ENCODE peak calls at places on chromosomes 11 and 22, in four cellular contexts. M is AG04450, A is fibroblast of lung, G is heart right ventricle. U is an unnamed sample.

GRCh38 chr11:68965901-68966868 is 14.6 kb downstream of the MRGPRD start:
- DNase-seq in M (no peak), A (no peak), G (no peak), U (no peak)

GRCh38 chr11:30917859-30918478 is 331.8 kb upstream of the MPPED2 start:
- DNase-seq in M (peak; percentile 4), A (peak; percentile 33), G (peak; percentile 15), U (peak; percentile 45)

GRCh38 chr11:44773351-44773965 is 46.7 kb downstream of the TSPAN18 start:
- DNase-seq in M (no peak), A (peak; percentile 41), G (no peak), U (no peak)

GRCh38 chr11:64250875-64251721 is at the start of gene PLCB3:
- DNase-seq in M (no peak), A (peak; percentile 12), G (peak; percentile 40), U (no peak)

GRCh38 chr11:93686812-93687211 is 25.3 kb downstream of the CEP295 start:
- DNase-seq in M (no peak), A (peak; percentile 63), G (no peak), U (peak; percentile 8)

GRCh38 chr22:42330953-42331525 is 60.6 kb upstream of the TCF20 start:
- DNase-seq in M (no peak), A (no peak), G (no peak), U (no peak)

GRCh38 chr11:17098632-17099031 is 21.2 kb upstream of the RPS13 start:
- DNase-seq in M (no peak), A (no peak), G (no peak), U (no peak)

GRCh38 chr22:22935546-22936157 is 48.0 kb downstream of the IGLL5 start:
- DNase-seq in M (no peak), A (no peak), G (no peak), U (no peak)

GRCh38 chr11:120410622-120411380 is 74.6 kb downstream of the ARHGEF12 start:
- DNase-seq in M (no peak), A (no peak), G (no peak), U (no peak)

GRCh38 chr11:31340903-31341572 is 28.5 kb downstream of the DCDC1 start:
- DNase-seq in M (no peak), A (peak; percentile 27), G (no peak), U (peak; percentile 2)

GRCh38 chr11:104547996-104548661 is 350.1 kb downstream of the CASP12 start:
- DNase-seq in M (no peak), A (peak; percentile 17), G (no peak), U (no peak)

GRCh38 chr11:134356656-134357544 is 25.1 kb downstream of the GLB1L2 start:
- DNase-seq in M (no peak), A (no peak), G (no peak), U (no peak)

GRCh38 chr11:118099838-118100570 is 13.2 kb upstream of the SMIM35 start:
- DNase-seq in M (no peak), A (no peak), G (peak; percentile 38), U (no peak)

GRCh38 chr11:19963697-19964340 is 196.5 kb downstream of the DBX1 start:
- DNase-seq in M (no peak), A (no peak), G (no peak), U (no peak)

GRCh38 chr22:42688241-42688913 is 32.3 kb downstream of the A4GALT start:
- DNase-seq in M (peak; percentile 78), A (peak; percentile 95), G (peak; percentile 93), U (peak; percentile 85)

GRCh38 chr22:32603651-32604540 is 129.3 kb downstream of the FBXO7 start:
- DNase-seq in M (no peak), A (no peak), G (peak; percentile 44), U (no peak)

GRCh38 chr11:33475999-33476398 is 218.8 kb downstream of the HIPK3 start:
- DNase-seq in M (peak; percentile 13), A (peak; percentile 69), G (peak; percentile 26), U (peak; percentile 80)

GRCh38 chr11:45745065-45745811 is 59.7 kb upstream of the SLC35C1 start:
- DNase-seq in M (no peak), A (no peak), G (peak; percentile 77), U (no peak)

GRCh38 chr11:65606876-65607613 is 7.0 kb downstream of the MAP3K11 start:
- DNase-seq in M (peak; percentile 82), A (peak; percentile 97), G (peak; percentile 96), U (peak; percentile 89)

DNA sequence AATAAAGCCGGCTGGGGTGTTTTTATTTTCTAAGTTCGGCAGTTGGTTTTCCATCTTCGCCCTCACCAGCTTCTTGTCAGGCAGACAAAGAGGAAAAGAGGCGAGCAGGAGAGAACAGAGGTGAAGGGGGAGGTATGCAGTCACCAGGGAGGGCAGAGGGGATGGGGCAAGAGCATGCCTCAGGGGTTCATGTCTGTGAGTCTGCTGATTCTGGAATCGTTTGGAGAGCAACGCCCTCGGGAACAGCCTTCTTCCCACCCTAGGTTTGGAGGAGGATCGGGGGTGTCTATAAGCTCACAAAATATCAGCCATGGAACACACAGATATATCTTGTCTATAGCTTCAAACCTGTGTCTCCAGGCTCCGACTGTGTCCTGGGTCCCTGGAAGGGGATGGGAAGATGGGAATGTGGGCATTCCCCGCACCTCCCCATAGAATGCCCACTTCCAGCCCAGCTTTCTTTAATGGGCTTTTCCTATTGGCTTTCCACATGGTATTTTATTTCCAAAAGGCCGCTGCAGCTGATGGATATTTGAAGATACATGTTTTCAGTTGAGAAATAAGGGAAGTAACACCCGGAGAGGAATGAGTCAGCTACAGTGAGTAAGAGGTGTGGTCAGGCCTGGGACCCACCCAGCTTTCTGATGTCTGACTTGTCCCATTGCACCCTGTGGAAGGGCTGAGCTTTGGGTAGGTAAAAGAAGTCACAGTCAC is 476.7 kb downstream of the MIAT start:
- DNase-seq in M (no peak), A (peak; percentile 96), G (no peak), U (peak; percentile 67)
- H3K4me3 ChIP-seq in M (no peak overlapping the region), A (no peak overlapping the region), G (no peak overlapping the region), U (no peak overlapping the region)

GRCh38 chr22:26666035-26666338 is 8.6 kb downstream of the MIAT start:
- DNase-seq in M (no peak), A (peak; percentile 73), G (no peak), U (no peak)
- H3K4me3 ChIP-seq in M (no peak overlapping the region), A (no peak overlapping the region), G (no peak overlapping the region), U (no peak overlapping the region)

DNA sequence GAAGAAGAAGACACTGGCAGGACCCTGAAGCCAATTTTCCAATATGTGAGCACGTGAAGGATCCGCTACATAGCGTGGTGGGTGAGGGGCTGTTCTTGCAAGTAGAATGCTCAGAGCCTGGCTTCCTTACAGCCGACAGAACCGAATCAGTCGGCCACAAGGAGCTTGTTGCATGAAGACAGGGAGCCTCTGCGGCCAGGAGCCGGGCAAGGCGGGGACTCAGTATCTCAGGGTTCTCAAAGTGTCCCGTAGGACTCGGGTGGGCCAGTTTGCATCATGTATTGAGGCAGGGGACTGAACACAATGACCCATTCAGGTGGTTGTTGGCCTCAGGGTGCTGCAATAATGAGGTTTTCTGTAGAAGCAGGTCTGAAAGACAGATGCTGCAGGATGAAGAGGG is 289.5 kb downstream of the NTM start:
- DNase-seq in M (no peak), A (no peak), G (no peak), U (no peak)
- H3K4me3 ChIP-seq in M (no peak overlapping the region), A (no peak overlapping the region), G (no peak overlapping the region), U (no peak overlapping the region)

GRCh38 chr22:37546436-37547248 is 13.6 kb upstream of the CDC42EP1 start:
- DNase-seq in M (no peak), A (peak; percentile 44), G (peak; percentile 89), U (no peak)

GRCh38 chr22:37547249-37547741 is 13.0 kb upstream of the CDC42EP1 start:
- DNase-seq in M (no peak), A (no peak), G (no peak), U (no peak)

GRCh38 chr22:37544955-37545702 is 15.2 kb upstream of the CDC42EP1 start:
- DNase-seq in M (no peak), A (peak; percentile 44), G (peak; percentile 81), U (no peak)

GRCh38 chr22:37542959-37543358 is 17.3 kb upstream of the CDC42EP1 start:
- DNase-seq in M (no peak), A (no peak), G (no peak), U (no peak)

GRCh38 chr22:37545703-37546435 is 14.4 kb upstream of the CDC42EP1 start:
- DNase-seq in M (peak; percentile 84), A (peak; percentile 95), G (peak; percentile 95), U (peak; percentile 90)
- H3K4me3 ChIP-seq in M (peak overlapping the region; percentile 50), A (no peak overlapping the region), G (no peak overlapping the region), U (peak overlapping the region; percentile 4)

GRCh38 chr11:2122222-2122906 is 16.8 kb downstream of the IGF2 start:
- DNase-seq in M (peak; percentile 8), A (peak; percentile 62), G (no peak), U (peak; percentile 62)
- H3K4me3 ChIP-seq in M (no peak overlapping the region), A (no peak overlapping the region), G (no peak overlapping the region), U (no peak overlapping the region)

DNA sequence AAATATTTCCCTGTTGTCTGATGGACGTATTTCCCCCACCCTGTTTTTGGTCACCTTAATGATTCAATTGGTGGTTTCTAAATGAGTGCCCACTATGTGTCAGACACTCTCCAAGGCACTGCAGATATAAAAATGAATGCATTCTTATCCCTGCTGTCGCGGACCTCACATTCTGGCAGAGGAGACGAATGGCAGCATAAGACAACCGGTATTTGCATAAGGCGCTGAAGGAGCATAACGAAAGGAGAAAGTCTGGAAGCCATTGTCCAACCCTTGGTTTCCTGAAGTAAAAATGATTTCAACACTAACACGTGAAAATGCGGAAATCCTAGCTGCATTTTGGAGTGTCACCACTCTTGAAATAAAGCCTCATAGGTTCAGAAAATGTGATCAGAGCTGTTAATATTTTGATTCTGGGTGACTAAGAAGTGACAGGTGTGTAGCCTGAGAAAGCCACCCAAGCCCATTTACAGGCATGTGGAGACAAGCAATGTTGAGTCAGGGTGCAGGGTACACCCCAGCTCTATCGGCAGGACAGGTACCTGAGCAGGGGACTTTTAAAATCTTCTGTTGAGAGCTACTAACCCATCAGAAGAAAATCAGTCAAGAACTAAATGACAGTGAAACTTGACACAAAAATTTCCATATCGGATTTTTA is 10.1 kb upstream of the GAB2 start:
- DNase-seq in M (no peak), A (no peak), G (no peak), U (no peak)
- H3K4me3 ChIP-seq in M (no peak overlapping the region), A (no peak overlapping the region), G (no peak overlapping the region), U (no peak overlapping the region)